ENCODE peak calls at places on chromosomes 6 and 20, in ten cellular contexts. I, P, C, J, M, O, U, X, L and N are unnamed samples.

GRCh38 chr20:12928755-12929401 is 79.9 kb upstream of the SPTLC3 start:
- DNase-seq in I (peak; percentile 87), P (no peak), C (no peak), J (no peak), M (peak; percentile 74), O (peak; percentile 42), U (peak; percentile 93), X (no peak), L (no peak), N (peak; percentile 71)

GRCh38 chr6:52423971-52424381 is 3.8 kb downstream of the EFHC1 start:
- DNase-seq in I (peak; percentile 92), P (no peak), C (no peak), J (no peak), M (peak; percentile 93), O (peak; percentile 67), U (peak; percentile 97), X (no peak), L (no peak), N (peak; percentile 99)

GRCh38 chr20:44098657-44099056 is 88.3 kb downstream of the JPH2 start:
- DNase-seq in I (no peak), P (no peak), C (no peak), J (no peak), M (no peak), O (no peak), U (no peak), X (no peak), L (no peak), N (no peak)

GRCh38 chr6:55617272-55617671 is 38.3 kb upstream of the HMGCLL1 start:
- DNase-seq in I (peak; percentile 43), P (no peak), C (peak; percentile 57), J (peak; percentile 57), M (peak; percentile 69), O (no peak), U (peak; percentile 25), X (peak; percentile 27), L (no peak), N (peak; percentile 65)

GRCh38 chr20:11921326-11921725 is 3.6 kb downstream of the BTBD3 start:
- DNase-seq in I (no peak), P (no peak), C (no peak), J (no peak), M (no peak), O (no peak), U (no peak), X (no peak), L (no peak), N (no peak)

GRCh38 chr6:19972221-19972620 is 135.1 kb downstream of the ID4 start:
- DNase-seq in I (no peak), P (no peak), C (no peak), J (no peak), M (no peak), O (no peak), U (no peak), X (no peak), L (no peak), N (no peak)

GRCh38 chr6:20353134-20353533 is 48.5 kb upstream of the E2F3 start:
- DNase-seq in I (no peak), P (no peak), C (no peak), J (no peak), M (no peak), O (no peak), U (no peak), X (no peak), L (no peak), N (no peak)

GRCh38 chr6:85464260-85464644 is 14.4 kb downstream of the NT5E start:
- DNase-seq in I (peak; percentile 99), P (no peak), C (no peak), J (no peak), M (peak; percentile 98), O (peak; percentile 85), U (peak; percentile 99), X (no peak), L (no peak), N (peak; percentile 97)

GRCh38 chr20:20412750-20413149 is 44.8 kb downstream of the INSM1 start:
- DNase-seq in I (peak; percentile 67), P (no peak), C (no peak), J (no peak), M (no peak), O (no peak), U (peak; percentile 76), X (no peak), L (no peak), N (no peak)

GRCh38 chr6:46053034-46053933 is 37.6 kb upstream of the CLIC5 start:
- DNase-seq in I (no peak), P (peak; percentile 33), C (peak; percentile 84), J (no peak), M (peak; percentile 27), O (no peak), U (no peak), X (peak; percentile 88), L (peak; percentile 59), N (peak; percentile 37)

GRCh38 chr6:42131531-42131930 is 10.9 kb downstream of the C6orf132 start:
- DNase-seq in I (peak; percentile 89), P (no peak), C (no peak), J (no peak), M (peak; percentile 71), O (peak; percentile 44), U (peak; percentile 85), X (no peak), L (no peak), N (peak; percentile 67)

GRCh38 chr20:11255860-11256259 is 582.1 kb upstream of the JAG1 start:
- DNase-seq in I (no peak), P (no peak), C (no peak), J (no peak), M (no peak), O (no peak), U (no peak), X (no peak), L (no peak), N (no peak)

GRCh38 chr20:52192296-52193007 is 873 bp upstream of the ZFP64 start:
- DNase-seq in I (peak; percentile 6), P (peak; percentile 53), C (no peak), J (peak; percentile 82), M (peak; percentile 17), O (no peak), U (no peak), X (no peak), L (no peak), N (peak; percentile 11)

GRCh38 chr6:55713411-55713810 is 134.4 kb upstream of the HMGCLL1 start:
- DNase-seq in I (peak; percentile 52), P (no peak), C (peak; percentile 20), J (peak; percentile 58), M (peak; percentile 18), O (peak; percentile 84), U (no peak), X (no peak), L (no peak), N (peak; percentile 48)

GRCh38 chr6:106253194-106253593 is 72.4 kb downstream of the ATG5 start:
- DNase-seq in I (peak; percentile 88), P (no peak), C (no peak), J (no peak), M (peak; percentile 57), O (no peak), U (peak; percentile 95), X (no peak), L (no peak), N (peak; percentile 81)

GRCh38 chr6:170130771-170131241 is 160.1 kb downstream of the DLL1 start:
- DNase-seq in I (no peak), P (no peak), C (no peak), J (no peak), M (no peak), O (no peak), U (no peak), X (no peak), L (no peak), N (no peak)

GRCh38 chr6:142867355-142867801 is 77.6 kb downstream of the HIVEP2 start:
- DNase-seq in I (no peak), P (no peak), C (no peak), J (no peak), M (peak; percentile 67), O (no peak), U (no peak), X (no peak), L (no peak), N (peak; percentile 73)

GRCh38 chr20:50695144-50695872 is 4.0 kb upstream of the RIPOR3 start:
- DNase-seq in I (no peak), P (no peak), C (no peak), J (no peak), M (peak; percentile 60), O (no peak), U (peak; percentile 22), X (no peak), L (peak; percentile 73), N (peak; percentile 74)

GRCh38 chr20:59222982-59223610 is 59.5 kb downstream of the ZNF831 start:
- DNase-seq in I (no peak), P (no peak), C (peak; percentile 52), J (no peak), M (peak; percentile 4), O (no peak), U (no peak), X (no peak), L (no peak), N (no peak)
- H3K4me3 ChIP-seq in I (no peak overlapping the region), P (peak overlapping the region; percentile 56), C (peak overlapping the region; percentile 60), J (no peak overlapping the region), M (peak overlapping the region; percentile 13), O (no peak overlapping the region), U (peak overlapping the region; percentile 58), X (peak overlapping the region; percentile 59), L (peak overlapping the region; percentile 75), N (peak overlapping the region; percentile 39)

DNA sequence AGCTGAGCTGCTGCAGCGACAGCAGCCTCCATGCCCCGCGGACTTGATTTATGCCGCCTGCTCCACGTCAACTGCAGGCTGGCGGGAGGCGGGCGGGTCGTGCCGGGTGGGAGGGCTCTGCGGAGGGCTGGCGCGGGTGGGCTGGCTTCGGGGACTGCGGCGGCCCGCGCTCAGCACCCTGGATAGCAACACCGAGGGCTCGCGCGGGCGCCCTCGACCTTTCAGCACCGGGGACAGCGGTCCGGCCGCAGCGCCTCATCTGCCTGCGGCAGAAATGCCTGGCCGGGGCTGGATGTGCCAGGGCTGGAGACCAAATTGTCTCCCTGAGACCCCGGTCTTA is 792 bp downstream of the SNAP25 start:
- DNase-seq in I (peak; percentile 75), P (peak; percentile 73), C (peak; percentile 93), J (peak; percentile 61), M (peak; percentile 63), O (no peak), U (peak; percentile 76), X (peak; percentile 62), L (peak; percentile 80), N (peak; percentile 50)
- TF ChIP-seq CTCF in I (no peak), P (no peak), C (no peak), J (no peak), M (no peak), O (no peak), U (no peak), X (no peak), L (no peak), N (peak; percentile 19)

DNA sequence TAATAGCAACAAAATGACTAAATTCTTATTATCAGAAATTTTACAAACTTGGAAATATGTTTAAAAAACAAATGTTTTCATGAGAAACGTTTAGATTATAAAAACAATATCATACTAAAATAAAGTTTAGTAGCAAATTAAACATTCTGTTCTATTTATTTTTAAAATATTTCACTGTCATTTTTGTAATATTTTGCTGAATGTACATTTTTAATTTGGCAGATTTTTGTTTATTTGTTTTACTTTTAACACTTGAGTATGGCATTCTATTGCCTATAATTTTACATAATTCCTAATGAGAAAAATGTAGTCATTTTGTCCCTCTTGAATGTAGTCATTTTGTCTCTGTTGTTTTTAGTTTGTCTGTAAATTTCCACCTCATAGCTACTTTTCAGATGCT is 1400.2 kb downstream of the GRIK2 start:
- DNase-seq in I (no peak), P (no peak), C (no peak), J (no peak), M (no peak), O (no peak), U (no peak), X (no peak), L (no peak), N (no peak)
- H3K4me3 ChIP-seq in I (no peak overlapping the region), P (no peak overlapping the region), C (no peak overlapping the region), J (no peak overlapping the region), M (no peak overlapping the region), O (no peak overlapping the region), U (no peak overlapping the region), X (no peak overlapping the region), L (no peak overlapping the region), N (no peak overlapping the region)

GRCh38 chr6:68196645-68197044 is 438.4 kb upstream of the ADGRB3 start:
- DNase-seq in I (peak; percentile 31), P (no peak), C (no peak), J (peak; percentile 61), M (peak; percentile 43), O (no peak), U (peak; percentile 37), X (no peak), L (no peak), N (peak; percentile 51)
- TF ChIP-seq CTCF in I (peak; percentile 10), P (no peak), C (no peak), J (peak; percentile 53), M (peak; percentile 13), O (peak; percentile 26), U (no peak), X (no peak), L (no peak), N (peak; percentile 7)